ENCODE peak calls at places on chromosomes 7 and 10, in four cellular contexts. J, B, U and R are unnamed samples.

GRCh38 chr7:18144171-18144570 is 116.5 kb upstream of the PRPS1L1 start:
- DNase-seq in J (no peak), B (no peak), U (no peak), R (no peak)

GRCh38 chr7:123580406-123581161 is 21.0 kb upstream of the ASB15 start:
- DNase-seq in J (no peak), B (peak), U (no peak), R (no peak)

GRCh38 chr7:30594055-30594539 is 581 bp upstream of the GARS1 start:
- DNase-seq in J (no peak), B (peak), U (peak), R (no peak)

GRCh38 chr10:62852961-62853702 is 37.0 kb upstream of the EGR2 start:
- DNase-seq in J (no peak), B (no peak), U (no peak), R (no peak)

GRCh38 chr10:2944788-2945187 is 122.6 kb upstream of the PFKP start:
- DNase-seq in J (no peak), B (no peak), U (no peak), R (no peak)

GRCh38 chr7:100878013-100878412 is 3.1 kb downstream of the SRRT start:
- DNase-seq in J (no peak), B (no peak), U (no peak), R (no peak)

GRCh38 chr10:97895084-97895483 is 45.4 kb downstream of the GOLGA7B start:
- DNase-seq in J (no peak), B (no peak), U (no peak), R (no peak)

GRCh38 chr7:4885317-4885807 is 1.8 kb upstream of the RADIL start:
- DNase-seq in J (no peak), B (no peak), U (no peak), R (no peak)

GRCh38 chr7:46478046-46478445 is 557.0 kb upstream of the IGFBP3 start:
- DNase-seq in J (no peak), B (peak), U (no peak), R (no peak)

GRCh38 chr7:119175916-119176627 is 951.6 kb downstream of the ANKRD7 start:
- DNase-seq in J (peak), B (peak), U (no peak), R (peak)

GRCh38 chr7:37408241-37408884 is 40.3 kb downstream of the ELMO1 start:
- DNase-seq in J (no peak), B (no peak), U (peak), R (no peak)

GRCh38 chr7:3242398-3242972 is 58.6 kb upstream of the SDK1 start:
- DNase-seq in J (no peak), B (no peak), U (no peak), R (no peak)

GRCh38 chr10:73413108-73413527 is 740 bp downstream of the ANXA7 start:
- DNase-seq in J (peak), B (peak), U (no peak), R (no peak)

GRCh38 chr10:126027707-126028106 is 131.3 kb downstream of the FANK1 start:
- DNase-seq in J (no peak), B (no peak), U (no peak), R (no peak)

GRCh38 chr10:5945203-5945534 is 32.2 kb downstream of the IL15RA start:
- DNase-seq in J (no peak), B (no peak), U (no peak), R (no peak)

GRCh38 chr10:79127151-79127961 is 58.6 kb downstream of the ZMIZ1 start:
- DNase-seq in J (no peak), B (peak), U (no peak), R (no peak)

GRCh38 chr7:114392686-114393085 is 21.9 kb upstream of the FOXP2 start:
- DNase-seq in J (no peak), B (peak), U (no peak), R (no peak)

GRCh38 chr7:47534322-47535032 is 47.4 kb downstream of the TNS3 start:
- DNase-seq in J (no peak), B (no peak), U (no peak), R (no peak)

GRCh38 chr7:155796381-155797261 is 15.6 kb downstream of the SHH start:
- DNase-seq in J (no peak), B (peak), U (peak), R (no peak)

GRCh38 chr7:81256991-81257390 is 338.1 kb upstream of the SEMA3C start:
- DNase-seq in J (no peak), B (peak), U (no peak), R (no peak)

GRCh38 chr7:141737118-141737835 is 881 bp upstream of the SSBP1 start:
- DNase-seq in J (no peak), B (no peak), U (no peak), R (no peak)

GRCh38 chr10:27448926-27449325 is 55.2 kb upstream of the RAB18 start:
- DNase-seq in J (no peak), B (peak), U (no peak), R (no peak)

GRCh38 chr7:156722427-156722826 is 81.9 kb downstream of the RNF32 start:
- DNase-seq in J (no peak), B (no peak), U (no peak), R (no peak)

GRCh38 chr7:135204876-135205275 is 6.5 kb downstream of the WDR91 start:
- DNase-seq in J (no peak), B (no peak), U (no peak), R (no peak)

GRCh38 chr7:36057375-36057774 is 95.7 kb upstream of the EEPD1 start:
- DNase-seq in J (no peak), B (no peak), U (no peak), R (no peak)

GRCh38 chr10:29804025-29804852 is 169.5 kb upstream of the SVIL start:
- DNase-seq in J (peak), B (peak), U (no peak), R (no peak)

GRCh38 chr7:102415685-102416225 is 17.6 kb upstream of the ORAI2 start:
- DNase-seq in J (no peak), B (no peak), U (peak), R (no peak)

GRCh38 chr10:120805014-120805805 is 46.0 kb upstream of the WDR11 start:
- DNase-seq in J (no peak), B (no peak), U (no peak), R (no peak)

GRCh38 chr7:68187549-68187948 is 1190.9 kb downstream of the TYW1 start:
- DNase-seq in J (no peak), B (no peak), U (no peak), R (no peak)

GRCh38 chr7:1060315-1061080 is 16.2 kb downstream of the GPR146 start:
- DNase-seq in J (no peak), B (no peak), U (no peak), R (no peak)

GRCh38 chr10:4688620-4689019 is 137.4 kb upstream of the AKR1E2 start:
- DNase-seq in J (no peak), B (no peak), U (no peak), R (no peak)